ENCODE peak calls at places on chromosomes 1 and 21, in nine cellular contexts. B, V, U, F, Q, L, W, K and S are unnamed samples.

GRCh38 chr1:25616080-25616931 is at the start of gene MAN1C1:
- DNase-seq in B (no peak), V (peak), U (peak), F (peak), Q (peak), L (peak), W (peak), K (peak), S (peak)

GRCh38 chr1:89999628-90000027 is 4.7 kb downstream of the ZNF326 start:
- DNase-seq in B (no peak), V (no peak), U (no peak), F (no peak), Q (no peak), L (no peak), W (no peak), K (no peak), S (no peak)

GRCh38 chr1:85230305-85230977 is 29.0 kb downstream of the C1orf52 start:
- DNase-seq in B (no peak), V (no peak), U (no peak), F (no peak), Q (peak), L (peak), W (no peak), K (no peak), S (no peak)

GRCh38 chr1:97919568-97920261 is 1.1 kb downstream of the DPYD start:
- DNase-seq in B (no peak), V (no peak), U (no peak), F (no peak), Q (peak), L (no peak), W (no peak), K (no peak), S (no peak)

GRCh38 chr1:119947468-119947867 is 51.2 kb upstream of the ADAM30 start:
- DNase-seq in B (peak), V (no peak), U (no peak), F (no peak), Q (no peak), L (no peak), W (no peak), K (no peak), S (no peak)

GRCh38 chr1:37040773-37041172 is 6.5 kb upstream of the GRIK3 start:
- DNase-seq in B (no peak), V (no peak), U (no peak), F (no peak), Q (no peak), L (no peak), W (no peak), K (no peak), S (no peak)

GRCh38 chr1:179823693-179824092 is 53.9 kb downstream of the TOR1AIP2 start:
- DNase-seq in B (no peak), V (no peak), U (no peak), F (no peak), Q (no peak), L (no peak), W (no peak), K (no peak), S (no peak)

GRCh38 chr1:187157552-187157951 is 328.8 kb downstream of the PLA2G4A start:
- DNase-seq in B (no peak), V (no peak), U (no peak), F (no peak), Q (no peak), L (no peak), W (no peak), K (no peak), S (no peak)

GRCh38 chr1:14090531-14090930 is 390.5 kb downstream of the PRDM2 start:
- DNase-seq in B (no peak), V (no peak), U (no peak), F (no peak), Q (no peak), L (no peak), W (no peak), K (no peak), S (no peak)

GRCh38 chr21:41680444-41681335 is 86.2 kb downstream of the RIPK4 start:
- DNase-seq in B (no peak), V (no peak), U (no peak), F (no peak), Q (no peak), L (no peak), W (no peak), K (no peak), S (no peak)